ENCODE peak calls at places on chromosomes 11 and 22, in five cellular contexts. C, Y, H, R and V are unnamed samples. For H3K4me1, the result is how much of the 10 kb centered on the place peaks cover.

GRCh38 chr11:64334764-64335741 is 5.0 kb upstream of the CCDC88B start:
- DNase-seq in C (no peak), Y (peak), H (peak), R (no peak), V (peak)

GRCh38 chr11:88508808-88509581 is 171.5 kb upstream of the CTSC start:
- DNase-seq in C (peak), Y (peak), H (no peak), R (no peak), V (peak)

GRCh38 chr11:116578971-116579687 is 193.7 kb downstream of the BUD13 start:
- DNase-seq in C (peak), Y (no peak), H (no peak), R (no peak), V (peak)

GRCh38 chr11:47847537-47847891 is 636 bp downstream of the NUP160 start:
- DNase-seq in C (no peak), Y (no peak), H (no peak), R (no peak), V (no peak)

GRCh38 chr11:98234698-98235097 is 786.1 kb upstream of the CNTN5 start:
- DNase-seq in C (no peak), Y (no peak), H (no peak), R (no peak), V (no peak)

GRCh38 chr22:37388538-37388937 is 38.7 kb downstream of the ELFN2 start:
- DNase-seq in C (no peak), Y (no peak), H (no peak), R (no peak), V (no peak)

GRCh38 chr11:79156031-79156430 is 284.8 kb downstream of the TENM4 start:
- DNase-seq in C (no peak), Y (no peak), H (no peak), R (no peak), V (no peak)

GRCh38 chr11:115377882-115378296 is 126.3 kb downstream of the CADM1 start:
- DNase-seq in C (no peak), Y (no peak), H (no peak), R (no peak), V (no peak)

GRCh38 chr22:46971141-46971775 is 208.8 kb downstream of the TBC1D22A start:
- DNase-seq in C (peak), Y (peak), H (no peak), R (no peak), V (peak)

GRCh38 chr11:123062892-123063395 is 1.0 kb upstream of the HSPA8 start:
- DNase-seq in C (no peak), Y (no peak), H (peak), R (no peak), V (peak)

GRCh38 chr11:102390667-102391449 is 43.8 kb downstream of the BIRC2 start:
- DNase-seq in C (peak), Y (peak), H (peak), R (peak), V (peak)

GRCh38 chr22:37492428-37493344 is 6.5 kb upstream of the MFNG start:
- DNase-seq in C (no peak), Y (no peak), H (peak), R (peak), V (peak)

GRCh38 chr11:6574816-6575715 is 28.4 kb downstream of the RRP8 start:
- DNase-seq in C (no peak), Y (no peak), H (no peak), R (no peak), V (no peak)

GRCh38 chr11:128809128-128809527 is 58.0 kb downstream of the KCNJ1 start:
- DNase-seq in C (no peak), Y (no peak), H (no peak), R (no peak), V (no peak)

GRCh38 chr11:46348566-46348981 is 1.3 kb downstream of the DGKZ start:
- DNase-seq in C (no peak), Y (no peak), H (no peak), R (no peak), V (peak)

GRCh38 chr11:35260342-35260985 is 121.5 kb downstream of the CD44 start:
- DNase-seq in C (no peak), Y (peak), H (no peak), R (no peak), V (no peak)

GRCh38 chr11:119382101-119382500 is 611 bp upstream of the USP2 start:
- DNase-seq in C (no peak), Y (no peak), H (no peak), R (no peak), V (no peak)

GRCh38 chr11:119380816-119381185 is 689 bp downstream of the USP2 start:
- DNase-seq in C (no peak), Y (no peak), H (peak), R (no peak), V (peak)

GRCh38 chr11:119381186-119381988 is at the start of gene USP2:
- DNase-seq in C (peak), Y (peak), H (peak), R (peak), V (peak)

GRCh38 chr11:119388103-119388502 is 6.6 kb upstream of the USP2 start:
- DNase-seq in C (no peak), Y (no peak), H (no peak), R (no peak), V (no peak)

DNA sequence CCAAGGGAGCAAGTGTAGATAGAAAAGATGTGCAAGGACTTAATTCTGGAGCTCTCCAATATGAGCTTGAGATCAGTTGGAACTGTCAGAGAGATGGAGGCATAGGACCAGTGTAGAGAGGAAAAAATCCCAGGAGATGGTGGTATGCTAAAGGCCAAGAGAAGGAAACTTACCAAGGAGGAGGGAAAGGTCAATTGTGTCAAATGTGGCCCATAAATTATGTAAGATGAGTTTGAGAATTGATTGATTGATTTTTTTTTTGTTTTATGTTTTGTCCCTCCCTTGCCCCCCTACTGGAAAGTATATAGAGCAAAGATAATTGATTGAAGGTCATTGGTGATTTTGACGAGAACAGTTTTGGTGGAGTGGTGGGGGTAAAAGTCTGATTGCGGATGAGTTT is 2.8 kb upstream of the USP2 start:
- DNase-seq in C (no peak), Y (no peak), H (no peak), R (no peak), V (no peak)
- H3K4me1 ChIP-seq in C (under half), Y (under half), H (under half), R (under half), V (under half)

DNA sequence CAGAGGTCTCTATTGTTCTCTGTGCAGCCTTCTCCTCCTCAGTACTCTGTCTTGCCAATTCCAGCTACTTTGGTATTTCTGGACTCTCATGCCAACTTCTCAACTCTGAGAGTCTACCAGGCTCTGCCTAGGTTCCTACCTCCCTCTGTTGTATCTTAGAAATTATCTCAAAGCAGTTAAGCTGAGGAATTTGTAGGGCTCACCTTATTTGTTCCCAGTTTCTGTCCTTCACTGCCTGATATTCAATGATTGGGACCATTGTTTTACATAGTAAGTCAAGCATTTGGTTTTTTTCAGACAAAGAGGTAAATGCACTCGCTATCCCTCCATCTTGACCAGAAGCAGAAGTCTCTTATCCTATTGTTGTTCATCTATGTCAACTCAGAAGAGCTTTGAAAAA is 205.0 kb upstream of the PGR start:
- DNase-seq in C (no peak), Y (no peak), H (no peak), R (no peak), V (no peak)
- H3K27ac ChIP-seq in C (no peak), Y (no peak), H (no peak), R (no peak), V (no peak)

GRCh38 chr11:66112640-66113098 is 42.6 kb downstream of the PACS1 start:
- DNase-seq in C (peak), Y (no peak), H (peak), R (no peak), V (peak)
- H3K4me1 ChIP-seq in C (under half), Y (under half), H (half or more), R (half or more), V (under half)

GRCh38 chr22:42314709-42315391 is 44.4 kb upstream of the TCF20 start:
- DNase-seq in C (no peak), Y (no peak), H (no peak), R (no peak), V (no peak)
- H3K27ac ChIP-seq in C (no peak), Y (peak), H (no peak), R (no peak), V (peak)

DNA sequence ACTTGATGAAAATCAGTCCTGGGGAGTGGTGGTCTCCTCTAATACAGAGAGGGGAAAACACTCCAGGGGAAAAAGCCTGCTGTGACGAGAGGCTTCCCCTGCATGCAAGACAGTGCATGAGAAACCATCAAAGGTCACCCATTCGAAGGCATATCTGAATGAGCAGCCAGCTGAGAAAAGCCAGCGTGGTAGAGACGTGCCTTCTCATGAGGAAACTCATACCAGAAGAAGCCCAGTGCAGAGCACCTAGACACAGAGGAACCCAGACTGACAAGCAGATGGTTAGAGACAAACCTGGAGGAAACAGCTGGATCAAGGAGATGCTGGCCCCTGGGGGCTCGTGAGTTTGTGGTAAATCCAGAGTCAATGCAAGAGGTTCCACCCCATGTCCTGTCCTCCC is 534.8 kb downstream of the BRD1 start:
- DNase-seq in C (no peak), Y (no peak), H (no peak), R (no peak), V (no peak)
- H3K4me1 ChIP-seq in C (under half), Y (under half), H (under half), R (under half), V (under half)

GRCh38 chr11:119592642-119593041 is 136.4 kb downstream of the NECTIN1 start:
- DNase-seq in C (no peak), Y (no peak), H (no peak), R (no peak), V (peak)
- H3K27ac ChIP-seq in C (no peak), Y (no peak), H (no peak), R (no peak), V (no peak)

DNA sequence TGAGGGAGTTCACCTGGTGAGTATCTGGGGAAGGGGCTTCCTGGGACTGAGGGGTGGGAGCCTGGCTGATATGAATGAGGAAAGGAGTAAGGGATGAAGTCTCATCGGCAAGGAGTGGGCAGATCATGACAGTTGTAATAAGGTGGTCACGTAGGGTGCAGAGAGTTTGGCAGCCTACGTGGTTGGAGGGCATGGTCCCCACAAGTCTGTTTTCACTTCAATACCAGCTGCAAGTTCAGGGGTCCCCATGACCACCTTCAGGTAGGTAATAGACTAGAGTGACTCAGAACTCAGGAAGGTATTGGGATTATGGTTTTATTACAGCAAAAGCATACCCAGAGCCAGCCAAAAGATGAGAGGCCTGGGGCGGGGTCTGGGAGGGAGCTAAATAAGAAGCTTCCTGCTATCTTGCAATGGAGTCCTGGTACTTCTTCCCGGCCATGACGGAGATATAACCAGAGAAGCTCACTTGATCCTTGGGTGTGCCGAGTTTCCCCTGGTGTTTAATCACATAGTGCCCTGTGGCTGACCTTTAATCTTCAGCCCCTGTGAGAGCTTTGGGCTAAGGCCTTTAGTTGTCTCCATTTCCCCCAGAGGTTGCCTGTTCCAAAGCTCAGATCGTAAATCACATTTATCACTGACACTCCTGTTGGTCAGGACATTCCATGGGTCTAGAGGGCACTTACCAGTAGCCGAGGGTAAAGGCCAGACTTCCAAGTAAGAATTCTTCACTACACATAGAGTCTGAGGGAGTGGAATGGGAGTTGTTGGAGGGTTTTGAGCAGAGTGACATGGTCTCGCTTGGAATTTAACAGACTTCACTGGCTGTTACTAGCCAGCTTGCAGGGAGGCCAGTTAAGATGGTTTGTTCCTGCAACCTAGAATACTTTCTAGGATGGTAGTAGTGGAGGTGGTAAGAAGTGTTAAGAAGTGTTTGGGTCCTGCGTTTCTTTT is 9.1 kb downstream of the SLC3A2 start:
- DNase-seq in C (no peak), Y (peak), H (no peak), R (no peak), V (peak)
- H3K4me1 ChIP-seq in C (under half), Y (under half), H (under half), R (under half), V (under half)

DNA sequence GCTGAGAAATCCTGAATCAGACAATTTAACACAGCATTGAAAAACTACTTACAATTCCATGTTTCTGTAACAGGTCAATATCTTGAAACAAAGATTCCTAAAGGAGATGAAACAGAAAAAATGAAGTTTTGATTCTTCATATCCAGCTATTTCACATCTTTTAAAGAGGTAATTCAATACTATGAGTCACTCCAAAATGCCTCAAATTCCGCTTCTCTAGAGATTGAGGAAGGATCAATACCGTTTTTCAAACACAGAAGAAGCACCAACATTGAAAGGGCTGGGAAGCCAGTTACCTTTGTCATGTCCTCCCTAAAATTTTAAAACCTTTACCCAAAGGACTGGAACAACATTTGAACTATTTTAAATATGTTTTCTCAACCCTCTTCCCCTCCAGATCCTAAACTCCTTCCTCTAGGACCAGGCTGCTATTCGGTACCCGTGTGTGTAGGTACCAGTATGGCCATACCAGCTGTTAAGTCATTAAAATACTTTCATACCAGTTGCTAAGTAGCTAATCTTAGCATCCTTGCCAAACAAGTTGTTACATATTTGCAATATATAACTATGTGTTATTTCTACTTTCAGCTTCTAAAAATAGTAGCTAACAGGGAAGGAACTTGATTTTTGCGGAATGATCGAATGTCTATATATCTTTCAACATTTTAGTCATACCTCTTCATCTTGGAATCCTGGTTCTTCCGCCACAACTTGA is 2.3 kb downstream of the DMC1 start:
- DNase-seq in C (no peak), Y (no peak), H (no peak), R (no peak), V (no peak)
- H3K27ac ChIP-seq in C (no peak), Y (no peak), H (no peak), R (no peak), V (no peak)